ENCODE peak calls at places on chromosomes 13 and 19, in four cellular contexts. One of them, this sample, is unnamed.

GRCh38 chr13:40024578-40024952 is 369.1 kb downstream of the COG6 start:
- DNase-seq in SW480: no peak
- DNase-seq in retinal pigment epithelial cell: no peak
- DNase-seq in stimulated activated CD8-positive, alpha-beta memory T cell treated with anti-CD3 and anti-CD28 coated beads, Interleukin-7, amount 100 ng/mL, for 1 hour: no peak
- DNase-seq in this sample: no peak

GRCh38 chr13:51827254-51827653 is 17.7 kb downstream of the TMEM272 start:
- DNase-seq in SW480: no peak
- DNase-seq in stimulated activated CD8-positive, alpha-beta memory T cell treated with anti-CD3 and anti-CD28 coated beads, Interleukin-7, amount 100 ng/mL, for 1 hour: no peak
- DNase-seq in retinal pigment epithelial cell: no peak
- DNase-seq in this sample: no peak

GRCh38 chr19:7874080-7874856 is at the start of gene PRR36:
- DNase-seq in stimulated activated CD8-positive, alpha-beta memory T cell treated with anti-CD3 and anti-CD28 coated beads, Interleukin-7, amount 100 ng/mL, for 1 hour: no peak
- DNase-seq in retinal pigment epithelial cell: no peak
- DNase-seq in SW480: peak
- DNase-seq in this sample: no peak

GRCh38 chr19:37980419-37980975 is 73.5 kb downstream of the SIPA1L3 start:
- DNase-seq in retinal pigment epithelial cell: no peak
- DNase-seq in stimulated activated CD8-positive, alpha-beta memory T cell treated with anti-CD3 and anti-CD28 coated beads, Interleukin-7, amount 100 ng/mL, for 1 hour: no peak
- DNase-seq in SW480: no peak
- DNase-seq in this sample: no peak

GRCh38 chr13:100648354-100648753 is 26.2 kb downstream of the TMTC4 start:
- DNase-seq in retinal pigment epithelial cell: no peak
- DNase-seq in SW480: no peak
- DNase-seq in stimulated activated CD8-positive, alpha-beta memory T cell treated with anti-CD3 and anti-CD28 coated beads, Interleukin-7, amount 100 ng/mL, for 1 hour: no peak
- DNase-seq in this sample: no peak

GRCh38 chr13:47146136-47146535 is 249.3 kb upstream of the HTR2A start:
- DNase-seq in SW480: peak
- DNase-seq in stimulated activated CD8-positive, alpha-beta memory T cell treated with anti-CD3 and anti-CD28 coated beads, Interleukin-7, amount 100 ng/mL, for 1 hour: no peak
- DNase-seq in retinal pigment epithelial cell: no peak
- DNase-seq in this sample: no peak

GRCh38 chr13:24503376-24503690 is 9.2 kb downstream of the PARP4 start:
- DNase-seq in stimulated activated CD8-positive, alpha-beta memory T cell treated with anti-CD3 and anti-CD28 coated beads, Interleukin-7, amount 100 ng/mL, for 1 hour: no peak
- DNase-seq in retinal pigment epithelial cell: no peak
- DNase-seq in SW480: peak
- DNase-seq in this sample: no peak

GRCh38 chr13:114045113-114045735 is 71.3 kb upstream of the C13orf46 start:
- DNase-seq in stimulated activated CD8-positive, alpha-beta memory T cell treated with anti-CD3 and anti-CD28 coated beads, Interleukin-7, amount 100 ng/mL, for 1 hour: no peak
- DNase-seq in SW480: no peak
- DNase-seq in retinal pigment epithelial cell: no peak
- DNase-seq in this sample: no peak

GRCh38 chr19:3365447-3366103 is 808 bp upstream of the NFIC start:
- DNase-seq in retinal pigment epithelial cell: no peak
- DNase-seq in stimulated activated CD8-positive, alpha-beta memory T cell treated with anti-CD3 and anti-CD28 coated beads, Interleukin-7, amount 100 ng/mL, for 1 hour: no peak
- DNase-seq in SW480: no peak
- DNase-seq in this sample: no peak

GRCh38 chr19:42132851-42133528 is 744 bp upstream of the POU2F2 start:
- DNase-seq in stimulated activated CD8-positive, alpha-beta memory T cell treated with anti-CD3 and anti-CD28 coated beads, Interleukin-7, amount 100 ng/mL, for 1 hour: peak
- DNase-seq in retinal pigment epithelial cell: no peak
- DNase-seq in SW480: peak
- DNase-seq in this sample: no peak

GRCh38 chr19:35006342-35006998 is 6.3 kb downstream of the GRAMD1A start:
- DNase-seq in stimulated activated CD8-positive, alpha-beta memory T cell treated with anti-CD3 and anti-CD28 coated beads, Interleukin-7, amount 100 ng/mL, for 1 hour: no peak
- DNase-seq in SW480: peak
- DNase-seq in retinal pigment epithelial cell: no peak
- DNase-seq in this sample: no peak

GRCh38 chr13:34611678-34612077 is 330.4 kb upstream of the NBEA start:
- DNase-seq in stimulated activated CD8-positive, alpha-beta memory T cell treated with anti-CD3 and anti-CD28 coated beads, Interleukin-7, amount 100 ng/mL, for 1 hour: no peak
- DNase-seq in SW480: no peak
- DNase-seq in retinal pigment epithelial cell: no peak
- DNase-seq in this sample: no peak

GRCh38 chr19:19213822-19214558 is 2.2 kb downstream of the NCAN start:
- DNase-seq in retinal pigment epithelial cell: no peak
- DNase-seq in SW480: no peak
- DNase-seq in stimulated activated CD8-positive, alpha-beta memory T cell treated with anti-CD3 and anti-CD28 coated beads, Interleukin-7, amount 100 ng/mL, for 1 hour: no peak
- DNase-seq in this sample: no peak

GRCh38 chr19:6259312-6259861 is 20.4 kb downstream of the MLLT1 start:
- DNase-seq in retinal pigment epithelial cell: no peak
- DNase-seq in stimulated activated CD8-positive, alpha-beta memory T cell treated with anti-CD3 and anti-CD28 coated beads, Interleukin-7, amount 100 ng/mL, for 1 hour: no peak
- DNase-seq in SW480: no peak
- DNase-seq in this sample: no peak

GRCh38 chr19:51637362-51637978 is 7.3 kb upstream of the SIGLEC5 start:
- DNase-seq in SW480: peak
- DNase-seq in stimulated activated CD8-positive, alpha-beta memory T cell treated with anti-CD3 and anti-CD28 coated beads, Interleukin-7, amount 100 ng/mL, for 1 hour: no peak
- DNase-seq in retinal pigment epithelial cell: no peak
- DNase-seq in this sample: no peak

This sample was measured in GOT3.